ENCODE peak calls at places on chromosomes 13 and 19, in six cellular contexts. One of them, this sample, is unnamed.

GRCh38 chr19:58128041-58128685 is 22.4 kb downstream of the ZNF329 start:
- DNase-seq in IMR-90: no peak
- DNase-seq in fibroblast of mammary gland: peak; percentile 15
- DNase-seq in breast epithelium: no peak
- DNase-seq in heart right ventricle: no peak
- DNase-seq in WTC11: no peak
- DNase-seq in this sample: no peak

GRCh38 chr13:47813683-47814082 is 187.4 kb downstream of the SUCLA2 start:
- DNase-seq in IMR-90: no peak
- DNase-seq in fibroblast of mammary gland: no peak
- DNase-seq in breast epithelium: no peak
- DNase-seq in heart right ventricle: no peak
- DNase-seq in WTC11: no peak
- DNase-seq in this sample: no peak

GRCh38 chr19:55549500-55550320 is 4.4 kb upstream of the SBK3 start:
- DNase-seq in IMR-90: peak; percentile 93
- DNase-seq in fibroblast of mammary gland: peak; percentile 91
- DNase-seq in breast epithelium: no peak
- DNase-seq in heart right ventricle: no peak
- DNase-seq in WTC11: peak; percentile 70
- DNase-seq in this sample: peak; percentile 52

GRCh38 chr19:34589730-34590129 is 87.2 kb downstream of the SCGB2B2 start:
- DNase-seq in IMR-90: no peak
- DNase-seq in fibroblast of mammary gland: no peak
- DNase-seq in breast epithelium: no peak
- DNase-seq in heart right ventricle: no peak
- DNase-seq in WTC11: no peak
- DNase-seq in this sample: peak; percentile 12

GRCh38 chr13:111328111-111328802 is 7.8 kb downstream of the TEX29 start:
- DNase-seq in IMR-90: no peak
- DNase-seq in fibroblast of mammary gland: no peak
- DNase-seq in breast epithelium: no peak
- DNase-seq in heart right ventricle: no peak
- DNase-seq in WTC11: no peak
- DNase-seq in this sample: no peak

GRCh38 chr19:21117041-21117907 is 24.6 kb upstream of the ZNF431 start:
- DNase-seq in IMR-90: peak; percentile 33
- DNase-seq in fibroblast of mammary gland: no peak
- DNase-seq in breast epithelium: no peak
- DNase-seq in heart right ventricle: no peak
- DNase-seq in WTC11: no peak
- DNase-seq in this sample: no peak

GRCh38 chr13:100039740-100040139 is 49.2 kb upstream of the PCCA start:
- DNase-seq in IMR-90: peak; percentile 3
- DNase-seq in fibroblast of mammary gland: no peak
- DNase-seq in breast epithelium: no peak
- DNase-seq in heart right ventricle: no peak
- DNase-seq in WTC11: no peak
- DNase-seq in this sample: no peak

GRCh38 chr19:46515879-46516350 is 20.2 kb upstream of the PNMA8B start:
- DNase-seq in IMR-90: peak; percentile 33
- DNase-seq in fibroblast of mammary gland: peak; percentile 47
- DNase-seq in breast epithelium: no peak
- DNase-seq in heart right ventricle: no peak
- DNase-seq in WTC11: no peak
- DNase-seq in this sample: no peak

GRCh38 chr19:43780706-43781525 is at the start of gene KCNN4:
- DNase-seq in IMR-90: peak; percentile 67
- DNase-seq in fibroblast of mammary gland: peak; percentile 87
- DNase-seq in breast epithelium: no peak
- DNase-seq in heart right ventricle: no peak
- DNase-seq in WTC11: no peak
- DNase-seq in this sample: peak; percentile 87

GRCh38 chr19:32373614-32374295 is 28.3 kb downstream of the ZNF507 start:
- DNase-seq in IMR-90: peak; percentile 100
- DNase-seq in fibroblast of mammary gland: peak; percentile 99
- DNase-seq in breast epithelium: no peak
- DNase-seq in heart right ventricle: no peak
- DNase-seq in WTC11: no peak
- DNase-seq in this sample: no peak

GRCh38 chr19:27889156-27889555 is 1323.8 kb downstream of the UQCRFS1 start:
- DNase-seq in IMR-90: no peak
- DNase-seq in fibroblast of mammary gland: no peak
- DNase-seq in breast epithelium: no peak
- DNase-seq in heart right ventricle: no peak
- DNase-seq in WTC11: no peak
- DNase-seq in this sample: peak; percentile 1

GRCh38 chr13:44271915-44272341 is 101.7 kb upstream of the SERP2 start:
- DNase-seq in IMR-90: no peak
- DNase-seq in fibroblast of mammary gland: peak; percentile 26
- DNase-seq in breast epithelium: no peak
- DNase-seq in heart right ventricle: peak; percentile 20
- DNase-seq in WTC11: no peak
- DNase-seq in this sample: no peak

GRCh38 chr19:45100202-45100600 is 7.2 kb downstream of the PPP1R37 start:
- DNase-seq in IMR-90: no peak
- DNase-seq in fibroblast of mammary gland: no peak
- DNase-seq in breast epithelium: no peak
- DNase-seq in heart right ventricle: no peak
- DNase-seq in WTC11: no peak
- DNase-seq in this sample: no peak

GRCh38 chr19:43809762-43810696 is 7.8 kb upstream of the LYPD5 start:
- DNase-seq in IMR-90: peak; percentile 74
- DNase-seq in fibroblast of mammary gland: peak; percentile 76
- DNase-seq in breast epithelium: no peak
- DNase-seq in heart right ventricle: no peak
- DNase-seq in WTC11: no peak
- DNase-seq in this sample: peak; percentile 58

GRCh38 chr19:39677931-39678889 is 22.5 kb downstream of the LGALS16 start:
- DNase-seq in IMR-90: peak; percentile 39
- DNase-seq in fibroblast of mammary gland: peak; percentile 5
- DNase-seq in breast epithelium: peak; percentile 56
- DNase-seq in heart right ventricle: no peak
- DNase-seq in WTC11: no peak
- DNase-seq in this sample: no peak

GRCh38 chr19:49222528-49222927 is 64.9 kb downstream of the TRPM4 start:
- DNase-seq in IMR-90: no peak
- DNase-seq in fibroblast of mammary gland: no peak
- DNase-seq in breast epithelium: no peak
- DNase-seq in heart right ventricle: no peak
- DNase-seq in WTC11: no peak
- DNase-seq in this sample: no peak

GRCh38 chr13:111031531-111031961 is 83.6 kb upstream of the ARHGEF7 start:
- DNase-seq in IMR-90: peak; percentile 58
- DNase-seq in fibroblast of mammary gland: peak; percentile 92
- DNase-seq in breast epithelium: no peak
- DNase-seq in heart right ventricle: no peak
- DNase-seq in WTC11: no peak
- DNase-seq in this sample: no peak

GRCh38 chr13:39405107-39405506 is 197.9 kb downstream of the LHFPL6 start:
- DNase-seq in IMR-90: peak; percentile 44
- DNase-seq in fibroblast of mammary gland: no peak
- DNase-seq in breast epithelium: no peak
- DNase-seq in heart right ventricle: no peak
- DNase-seq in WTC11: no peak
- DNase-seq in this sample: no peak

GRCh38 chr13:48156466-48156865 is 61.6 kb upstream of the MED4 start:
- DNase-seq in IMR-90: no peak
- DNase-seq in fibroblast of mammary gland: no peak
- DNase-seq in breast epithelium: no peak
- DNase-seq in heart right ventricle: no peak
- DNase-seq in WTC11: peak; percentile 29
- DNase-seq in this sample: no peak

GRCh38 chr19:5572556-5573286 is 5.0 kb upstream of the TINCR start:
- DNase-seq in IMR-90: no peak
- DNase-seq in fibroblast of mammary gland: no peak
- DNase-seq in breast epithelium: no peak
- DNase-seq in heart right ventricle: no peak
- DNase-seq in WTC11: no peak
- DNase-seq in this sample: no peak

GRCh38 chr13:102198418-102199322 is 203.2 kb downstream of the FGF14 start:
- DNase-seq in IMR-90: peak; percentile 59
- DNase-seq in fibroblast of mammary gland: peak; percentile 73
- DNase-seq in breast epithelium: no peak
- DNase-seq in heart right ventricle: no peak
- DNase-seq in WTC11: no peak
- DNase-seq in this sample: no peak

GRCh38 chr19:34189917-34190425 is 17.7 kb downstream of the LSM14A start:
- DNase-seq in IMR-90: no peak
- DNase-seq in fibroblast of mammary gland: no peak
- DNase-seq in breast epithelium: no peak
- DNase-seq in heart right ventricle: no peak
- DNase-seq in WTC11: no peak
- DNase-seq in this sample: no peak

GRCh38 chr13:34993470-34993869 is 51.4 kb downstream of the NBEA start:
- DNase-seq in IMR-90: no peak
- DNase-seq in fibroblast of mammary gland: peak; percentile 19
- DNase-seq in breast epithelium: no peak
- DNase-seq in heart right ventricle: no peak
- DNase-seq in WTC11: no peak
- DNase-seq in this sample: no peak

GRCh38 chr13:20161275-20161950 is 561 bp upstream of the GJA3 start:
- DNase-seq in IMR-90: no peak
- DNase-seq in fibroblast of mammary gland: no peak
- DNase-seq in breast epithelium: no peak
- DNase-seq in heart right ventricle: peak; percentile 50
- DNase-seq in WTC11: no peak
- DNase-seq in this sample: peak; percentile 63

GRCh38 chr13:37942929-37943328 is 73.4 kb upstream of the TRPC4 start:
- DNase-seq in IMR-90: no peak
- DNase-seq in fibroblast of mammary gland: no peak
- DNase-seq in breast epithelium: no peak
- DNase-seq in heart right ventricle: no peak
- DNase-seq in WTC11: no peak
- DNase-seq in this sample: no peak

GRCh38 chr13:37945651-37946575 is 76.3 kb upstream of the TRPC4 start:
- DNase-seq in IMR-90: no peak
- DNase-seq in fibroblast of mammary gland: no peak
- DNase-seq in breast epithelium: no peak
- DNase-seq in heart right ventricle: no peak
- DNase-seq in WTC11: no peak
- DNase-seq in this sample: no peak

GRCh38 chr13:37947419-37948140 is 78.0 kb upstream of the TRPC4 start:
- DNase-seq in IMR-90: no peak
- DNase-seq in fibroblast of mammary gland: no peak
- DNase-seq in breast epithelium: no peak
- DNase-seq in heart right ventricle: no peak
- DNase-seq in WTC11: no peak
- DNase-seq in this sample: no peak

DNA sequence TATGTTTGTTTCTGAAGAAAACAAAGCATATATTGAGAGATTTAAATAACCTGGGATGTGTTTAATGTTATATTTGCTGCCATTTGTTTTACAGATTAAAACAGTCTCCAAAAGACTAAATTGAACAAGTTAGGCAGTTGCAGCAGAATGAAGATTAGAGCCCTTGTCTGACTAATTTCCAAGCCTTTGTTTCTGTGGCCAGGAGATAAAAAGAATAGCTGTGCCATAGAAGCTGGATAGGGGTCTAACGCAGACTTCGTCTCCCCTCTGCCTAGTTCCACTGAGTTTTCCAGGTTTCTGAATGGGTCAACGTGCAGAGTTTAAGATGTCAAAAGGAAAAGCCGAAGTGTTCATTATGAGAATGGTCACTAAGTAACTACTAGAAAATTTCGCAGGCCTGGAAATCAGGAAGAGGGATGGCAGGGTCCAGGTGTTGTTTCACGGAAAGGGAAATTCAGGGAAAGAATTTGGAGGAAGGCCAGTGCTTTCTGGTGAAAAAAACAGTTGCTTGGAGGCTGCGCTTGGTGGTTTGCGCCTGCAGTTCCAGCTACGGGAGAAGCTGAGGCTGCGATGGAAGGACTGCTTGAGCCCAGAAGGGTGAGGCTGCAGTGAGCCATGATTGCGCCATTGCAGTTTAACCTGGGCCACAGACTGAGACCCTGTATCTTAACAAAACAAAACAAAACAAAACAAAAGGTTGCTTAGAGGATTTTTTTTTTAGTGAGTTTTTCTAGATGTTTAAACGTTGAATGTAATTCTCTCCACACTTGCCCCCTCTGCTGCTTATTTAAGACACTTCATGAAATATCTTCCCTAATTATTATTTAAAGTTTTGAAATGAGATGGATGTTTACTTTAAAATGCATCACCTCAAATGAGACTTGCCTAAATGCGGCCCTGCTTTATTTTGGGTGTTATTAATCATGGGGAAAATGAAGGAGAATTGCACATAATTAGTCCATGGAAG is 75.2 kb upstream of the TRPC4 start:
- DNase-seq in IMR-90: peak; percentile 3
- DNase-seq in fibroblast of mammary gland: no peak
- DNase-seq in breast epithelium: no peak
- DNase-seq in heart right ventricle: no peak
- DNase-seq in WTC11: no peak
- DNase-seq in this sample: no peak
- TF ChIP-seq CTCF in IMR-90: no peak
- TF ChIP-seq CTCF in fibroblast of mammary gland: no peak
- TF ChIP-seq CTCF in breast epithelium: no peak
- TF ChIP-seq CTCF in heart right ventricle: no peak
- TF ChIP-seq CTCF in WTC11: no peak
- TF ChIP-seq CTCF in this sample: no peak

GRCh38 chr19:40807147-40808020 is 8.4 kb downstream of the EGLN2 start:
- DNase-seq in IMR-90: no peak
- DNase-seq in fibroblast of mammary gland: no peak
- DNase-seq in breast epithelium: no peak
- DNase-seq in heart right ventricle: no peak
- DNase-seq in WTC11: peak; percentile 80
- DNase-seq in this sample: no peak
- TF ChIP-seq CTCF in IMR-90: peak; percentile 26
- TF ChIP-seq CTCF in fibroblast of mammary gland: no peak
- TF ChIP-seq CTCF in breast epithelium: no peak
- TF ChIP-seq CTCF in heart right ventricle: no peak
- TF ChIP-seq CTCF in WTC11: no peak
- TF ChIP-seq CTCF in this sample: no peak

GRCh38 chr13:28819748-28820098 is 416 bp upstream of the MTUS2 start:
- DNase-seq in IMR-90: peak; percentile 32
- DNase-seq in fibroblast of mammary gland: peak; percentile 19
- DNase-seq in breast epithelium: no peak
- DNase-seq in heart right ventricle: peak; percentile 77
- DNase-seq in WTC11: peak; percentile 81
- DNase-seq in this sample: peak; percentile 85
- TF ChIP-seq CTCF in IMR-90: peak; percentile 44
- TF ChIP-seq CTCF in fibroblast of mammary gland: no peak
- TF ChIP-seq CTCF in breast epithelium: no peak
- TF ChIP-seq CTCF in heart right ventricle: no peak
- TF ChIP-seq CTCF in WTC11: peak; percentile 29
- TF ChIP-seq CTCF in this sample: peak; percentile 66

DNA sequence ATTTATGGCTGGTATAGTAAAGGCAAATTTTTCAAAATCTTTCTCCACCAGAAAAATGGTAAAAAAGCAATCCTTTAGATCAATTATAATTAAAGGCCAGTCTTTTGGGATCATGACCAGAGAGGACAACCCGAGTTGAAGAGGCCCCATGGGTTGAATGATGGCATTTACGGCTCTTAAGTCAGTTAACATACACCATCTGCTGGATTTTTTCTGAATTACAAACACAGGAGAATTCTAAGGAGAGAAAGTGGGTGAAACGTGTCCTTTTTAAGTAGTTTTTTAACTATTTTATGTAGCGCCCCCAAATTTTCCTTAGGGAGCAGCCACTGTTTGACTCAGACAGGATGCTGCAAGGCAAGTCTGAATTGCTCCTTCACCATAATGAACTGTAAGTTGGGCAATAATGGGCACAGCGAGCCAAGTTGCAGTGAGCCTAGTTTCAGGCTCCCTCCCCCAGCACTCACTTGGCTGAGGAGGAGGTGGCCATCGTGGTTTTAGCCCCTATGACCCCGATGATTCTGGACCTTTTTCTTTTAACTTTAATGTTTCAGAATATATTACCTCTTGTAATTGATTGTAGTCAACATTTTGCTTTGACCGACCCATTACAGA is 13.6 kb upstream of the ZNF611 start:
- DNase-seq in IMR-90: peak; percentile 57
- DNase-seq in fibroblast of mammary gland: peak; percentile 47
- DNase-seq in breast epithelium: no peak
- DNase-seq in heart right ventricle: no peak
- DNase-seq in WTC11: no peak
- DNase-seq in this sample: no peak
- TF ChIP-seq CTCF in IMR-90: peak; percentile 58
- TF ChIP-seq CTCF in fibroblast of mammary gland: peak; percentile 21
- TF ChIP-seq CTCF in breast epithelium: peak; percentile 42
- TF ChIP-seq CTCF in heart right ventricle: peak; percentile 24
- TF ChIP-seq CTCF in WTC11: peak; percentile 24
- TF ChIP-seq CTCF in this sample: no peak